ENCODE peak calls at places on chromosomes 3 and 15, in five cellular contexts. R, E, T, O and J are unnamed samples.

GRCh38 chr3:175431396-175431795 is 572.3 kb downstream of the NAALADL2 start:
- DNase-seq in R (peak), T (no peak), E (no peak), O (no peak), J (no peak)

GRCh38 chr3:72848703-72849081 is 447 bp upstream of the SHQ1 start:
- DNase-seq in R (no peak), O (peak), T (peak), E (no peak), J (no peak)

GRCh38 chr3:100045696-100046095 is 68.6 kb downstream of the FILIP1L start:
- DNase-seq in T (no peak), O (no peak), E (no peak), R (peak), J (peak)

GRCh38 chr3:135008326-135008725 is 213.3 kb downstream of the EPHB1 start:
- DNase-seq in E (no peak), O (no peak), R (no peak), T (no peak), J (no peak)

GRCh38 chr3:178067721-178068120 is 468.5 kb upstream of the KCNMB2 start:
- DNase-seq in O (no peak), T (no peak), R (no peak), E (no peak), J (no peak)

GRCh38 chr3:141915766-141916165 is 39.3 kb downstream of the ATP1B3 start:
- DNase-seq in R (no peak), T (no peak), O (no peak), E (no peak), J (no peak)

GRCh38 chr3:129161860-129162271 is 1.0 kb upstream of the ISY1 start:
- DNase-seq in T (peak), R (no peak), E (no peak), O (peak), J (no peak)

GRCh38 chr15:64766041-64766440 is 9.3 kb downstream of the RBPMS2 start:
- DNase-seq in E (no peak), O (no peak), T (no peak), R (no peak), J (no peak)

GRCh38 chr15:50425219-50425618 is 1.0 kb downstream of the USP8 start:
- DNase-seq in O (no peak), E (no peak), R (no peak), T (no peak), J (no peak)

GRCh38 chr3:194974468-194975135 is 288.9 kb downstream of the FAM43A start:
- DNase-seq in O (no peak), T (no peak), E (peak), R (no peak), J (peak)

GRCh38 chr15:39598958-39599845 is 18.3 kb downstream of the THBS1 start:
- DNase-seq in O (no peak), E (no peak), T (no peak), R (no peak), J (no peak)

GRCh38 chr3:148816971-148817519 is 10.6 kb upstream of the CPB1 start:
- DNase-seq in O (no peak), R (no peak), T (no peak), E (no peak), J (no peak)

GRCh38 chr15:60708684-60709083 is 229.7 kb upstream of the ICE2 start:
- DNase-seq in E (no peak), T (no peak), R (no peak), O (no peak), J (no peak)

GRCh38 chr3:183085634-183086390 is 13.5 kb downstream of the MCCC1 start:
- DNase-seq in E (no peak), R (no peak), O (peak), T (peak), J (no peak)

GRCh38 chr3:10185804-10186762 is 21.4 kb downstream of the IRAK2 start:
- DNase-seq in E (no peak), O (peak), T (no peak), R (no peak), J (no peak)

GRCh38 chr3:13338231-13338630 is 81.9 kb downstream of the NUP210 start:
- DNase-seq in T (no peak), O (no peak), E (no peak), R (no peak), J (no peak)

GRCh38 chr3:48088056-48088748 is 72.0 kb upstream of the MAP4 start:
- DNase-seq in O (no peak), E (no peak), T (peak), R (no peak), J (peak)

GRCh38 chr15:37900286-37901221 is 33.9 kb upstream of the TMCO5A start:
- DNase-seq in O (no peak), T (no peak), R (no peak), E (no peak), J (no peak)

GRCh38 chr15:33292718-33293307 is 18.0 kb upstream of the RYR3 start:
- DNase-seq in T (peak), R (peak), E (no peak), O (peak), J (peak)

GRCh38 chr3:159978353-159978752 is 10.3 kb upstream of the IL12A start:
- DNase-seq in E (no peak), R (peak), O (no peak), T (no peak), J (no peak)

GRCh38 chr3:113243846-113244245 is 32.5 kb downstream of the BOC start:
- DNase-seq in R (no peak), T (peak), E (no peak), O (no peak), J (no peak)

GRCh38 chr3:46930176-46930944 is 46.2 kb downstream of the CCDC12 start:
- DNase-seq in O (peak), E (no peak), R (no peak), T (no peak), J (peak)

GRCh38 chr3:38235466-38235865 is 30.1 kb upstream of the SLC22A13 start:
- DNase-seq in O (no peak), R (no peak), T (no peak), E (no peak), J (no peak)

GRCh38 chr3:10798600-10799367 is 17.2 kb upstream of the SLC6A11 start:
- DNase-seq in R (no peak), T (no peak), O (no peak), E (no peak), J (no peak)

GRCh38 chr15:88375234-88375926 is 91.8 kb downstream of the MRPL46 start:
- DNase-seq in R (no peak), O (no peak), E (no peak), T (no peak), J (no peak)

GRCh38 chr3:198022604-198023003 is 62.6 kb downstream of the LMLN start:
- DNase-seq in R (no peak), E (no peak), O (no peak), T (no peak), J (no peak)

GRCh38 chr3:30002782-30003181 is 603.6 kb upstream of the TGFBR2 start:
- DNase-seq in R (no peak), E (no peak), T (no peak), O (no peak), J (no peak)

GRCh38 chr3:33054100-33055097 is 42.5 kb downstream of the GLB1 start:
- DNase-seq in R (no peak), O (peak), E (no peak), T (peak), J (no peak)

GRCh38 chr15:72227192-72227586 is 3.8 kb downstream of the PKM start:
- DNase-seq in O (peak), T (peak), E (no peak), R (no peak), J (no peak)

GRCh38 chr3:123054422-123054821 is 12.4 kb upstream of the PDIA5 start:
- DNase-seq in E (no peak), R (no peak), T (no peak), O (no peak), J (no peak)

GRCh38 chr3:20083953-20084352 is 43.7 kb downstream of the KAT2B start:
- DNase-seq in O (no peak), T (no peak), E (no peak), R (no peak), J (no peak)

GRCh38 chr3:123328851-123329635 is 119.8 kb downstream of the ADCY5 start:
- DNase-seq in R (peak), O (peak), T (peak), E (peak), J (peak)

GRCh38 chr3:177751770-177752169 is 554.5 kb upstream of the TBL1XR1 start:
- DNase-seq in O (no peak), R (peak), T (no peak), E (no peak), J (no peak)

GRCh38 chr15:76999996-77000395 is 5.1 kb downstream of the PSTPIP1 start:
- DNase-seq in O (no peak), R (no peak), T (no peak), E (no peak), J (no peak)

GRCh38 chr15:45573961-45574629 is 13.1 kb upstream of the BLOC1S6 start:
- DNase-seq in R (peak), E (no peak), O (no peak), T (peak), J (no peak)

GRCh38 chr3:62365311-62366092 is 7.8 kb downstream of the FEZF2 start:
- DNase-seq in E (no peak), R (no peak), T (no peak), O (no peak), J (no peak)

GRCh38 chr15:89129123-89129815 is 41.0 kb downstream of the ABHD2 start:
- DNase-seq in O (peak), T (peak), E (no peak), R (peak), J (no peak)

GRCh38 chr15:101615986-101616848 is 36.0 kb downstream of the TM2D3 start:
- DNase-seq in R (peak), E (no peak), O (no peak), T (peak), J (peak)
- H3K4me3 ChIP-seq in R (no peak), E (peak), O (no peak), T (peak), J (no peak)

GRCh38 chr3:127953092-127953491 is 38.1 kb downstream of the KBTBD12 start:
- DNase-seq in T (no peak), O (no peak), E (no peak), R (no peak), J (no peak)
- TF ChIP-seq POLR2AphosphoS5 in T (no peak), O (no peak), E (no peak), R (no peak), J (no peak)

GRCh38 chr3:143511174-143511879 is 336.9 kb downstream of the SLC9A9 start:
- DNase-seq in E (no peak), T (no peak), R (no peak), O (no peak), J (no peak)

GRCh38 chr3:143503325-143503885 is 344.9 kb downstream of the SLC9A9 start:
- DNase-seq in E (no peak), R (no peak), O (no peak), T (no peak), J (no peak)

GRCh38 chr3:143502101-143502500 is 346.2 kb downstream of the SLC9A9 start:
- DNase-seq in O (no peak), R (no peak), T (no peak), E (no peak), J (no peak)

GRCh38 chr3:143510601-143511000 is 337.7 kb downstream of the SLC9A9 start:
- DNase-seq in T (no peak), R (no peak), E (no peak), O (no peak), J (no peak)

DNA sequence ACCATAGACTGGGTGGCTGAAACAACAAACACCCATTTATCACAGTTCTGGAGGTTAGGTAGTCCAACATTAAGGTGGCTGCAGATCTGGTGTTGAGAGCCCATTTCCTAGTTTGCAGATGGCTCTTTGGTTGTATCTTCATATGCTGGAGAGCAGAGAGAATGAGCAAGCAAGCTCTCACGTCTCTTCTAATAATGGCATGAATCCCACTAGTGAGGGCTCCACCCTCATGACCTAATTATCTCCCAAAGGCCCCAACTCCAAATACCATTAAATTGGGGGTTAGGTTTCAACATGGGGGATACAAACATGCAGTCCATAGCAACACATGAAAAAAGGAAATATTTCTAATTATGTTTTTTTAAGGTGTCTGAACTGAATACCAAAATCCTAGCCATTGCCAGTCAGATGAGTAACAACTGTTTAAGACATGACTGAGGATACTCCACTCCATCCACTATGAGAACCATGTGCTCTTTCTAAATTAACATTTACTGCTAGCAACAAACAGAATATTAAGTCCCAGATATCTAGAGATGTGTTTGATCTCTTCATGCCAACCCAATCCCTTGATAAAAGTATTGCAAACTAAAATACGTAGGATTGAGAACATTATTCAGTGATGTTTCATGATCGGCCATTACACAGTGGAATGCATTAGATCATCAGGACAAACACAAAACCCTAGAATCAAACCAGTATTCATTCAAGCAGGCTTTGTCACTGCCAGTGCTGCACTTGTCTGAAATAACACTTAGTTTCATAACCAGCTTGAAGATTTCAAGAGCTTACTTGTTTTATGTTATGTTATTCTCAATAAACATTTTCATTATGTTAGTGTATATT is 340.3 kb downstream of the SLC9A9 start:
- DNase-seq in E (no peak), O (no peak), T (no peak), R (no peak), J (no peak)
- H3K4me3 ChIP-seq in E (no peak), O (no peak), T (no peak), R (no peak), J (no peak)

GRCh38 chr3:173988912-173989311 is 591.4 kb downstream of the NLGN1 start:
- DNase-seq in O (no peak), E (no peak), T (no peak), R (no peak), J (no peak)
- TF ChIP-seq POLR2AphosphoS5 in O (no peak), E (no peak), T (no peak), R (no peak), J (no peak)

DNA sequence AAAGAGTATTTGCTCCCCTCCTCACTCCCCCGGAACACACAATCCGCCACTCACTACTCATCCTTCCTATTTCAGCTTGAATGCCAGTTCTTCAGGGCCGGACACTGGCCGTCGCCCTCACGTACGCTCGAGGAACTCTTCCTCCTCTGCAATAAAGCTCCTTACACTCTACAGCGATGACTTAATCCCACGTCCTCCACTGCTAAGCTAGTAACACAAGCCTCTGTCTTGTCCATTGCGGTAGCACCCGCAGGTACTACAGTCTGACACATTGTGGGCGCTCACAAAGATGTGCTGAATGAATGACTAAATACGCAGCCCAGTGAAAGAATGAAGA is 625 bp upstream of the EPHB3 start:
- DNase-seq in O (no peak), T (no peak), R (no peak), E (no peak), J (no peak)
- H3K4me3 ChIP-seq in O (peak), T (no peak), R (no peak), E (peak), J (peak)

DNA sequence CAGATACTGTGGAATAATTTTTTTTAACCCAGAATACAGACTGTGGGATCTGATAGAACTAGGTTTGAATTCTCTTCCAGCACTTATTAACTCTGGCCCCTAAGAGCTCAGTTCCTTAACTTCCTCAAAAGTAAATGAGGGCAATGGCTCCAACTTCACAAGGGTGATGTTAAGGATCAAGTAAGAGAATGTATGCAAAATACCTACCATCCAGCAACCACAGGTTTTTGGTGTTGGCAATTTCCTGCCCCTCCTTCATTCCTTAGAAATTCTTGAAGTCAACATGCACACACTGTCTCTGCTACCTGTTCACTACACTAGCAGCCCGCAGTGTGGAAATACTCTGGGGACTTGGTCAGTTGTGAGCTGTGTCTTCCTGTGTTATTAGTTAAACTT is 5.1 kb downstream of the ZBED2 start:
- DNase-seq in O (no peak), R (no peak), T (no peak), E (no peak), J (no peak)
- TF ChIP-seq POLR2AphosphoS5 in O (no peak), R (no peak), T (no peak), E (no peak), J (no peak)

GRCh38 chr3:186802701-186803100 is 3.6 kb downstream of the RFC4 start:
- DNase-seq in O (no peak), T (no peak), R (no peak), E (no peak), J (no peak)

GRCh38 chr3:186806173-186807055 is at the start of gene RFC4:
- DNase-seq in R (peak), O (peak), T (peak), E (peak), J (peak)

GRCh38 chr3:186810597-186810996 is 4.3 kb upstream of the RFC4 start:
- DNase-seq in O (no peak), T (no peak), E (no peak), R (no peak), J (no peak)

GRCh38 chr3:186807231-186807630 is 949 bp upstream of the RFC4 start:
- DNase-seq in E (no peak), R (no peak), T (no peak), O (no peak), J (no peak)
- H3K4me3 ChIP-seq in E (peak), R (no peak), T (peak), O (peak), J (no peak)

DNA sequence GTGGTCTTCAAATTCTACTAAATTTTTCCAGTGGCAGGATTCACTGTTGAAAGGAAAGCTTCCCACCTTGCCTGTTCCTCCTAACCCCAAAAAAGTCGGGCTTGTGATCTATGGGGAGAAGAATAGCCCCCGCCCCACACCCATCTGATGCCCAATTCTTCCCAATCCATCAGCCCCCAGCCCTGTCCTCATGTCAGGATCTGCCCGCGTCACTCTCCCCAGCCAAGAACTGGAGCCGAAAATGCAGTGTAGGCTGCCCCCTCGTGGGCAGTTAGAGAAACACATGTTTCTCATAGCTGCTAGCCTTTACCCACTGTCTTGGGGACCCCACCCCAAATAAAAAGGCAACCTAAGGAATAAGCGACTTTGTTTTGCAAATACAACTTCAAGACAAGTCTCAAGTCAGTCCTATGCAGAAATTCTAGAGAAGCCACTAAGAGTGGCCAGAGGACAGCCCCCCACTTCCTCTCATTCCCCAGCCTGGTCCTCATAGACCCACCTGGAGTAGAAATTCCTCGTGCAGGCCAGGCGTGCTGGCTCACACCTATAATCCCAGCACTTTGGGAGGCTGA is 13.0 kb upstream of the CSK start:
- DNase-seq in O (peak), R (peak), E (peak), T (peak), J (no peak)
- TF ChIP-seq POLR2AphosphoS5 in O (no peak), R (no peak), E (no peak), T (no peak), J (no peak)